ENCODE peak calls at places on chromosomes 16 and 17, in five cellular contexts. I, W, H, K and E are unnamed samples. For H3K36me3, the result is how much of the 10 kb centered on the place peaks cover.

GRCh38 chr17:39751016-39751543 is 13.3 kb downstream of the GRB7 start:
- DNase-seq in I (no peak), W (no peak), H (no peak), K (no peak), E (no peak)

GRCh38 chr17:83081561-83082201 is 2.3 kb downstream of the METRNL start:
- DNase-seq in I (no peak), W (peak), H (peak), K (peak), E (no peak)

GRCh38 chr16:84013787-84014569 is 28.6 kb downstream of the SLC38A8 start:
- DNase-seq in I (peak), W (no peak), H (no peak), K (peak), E (peak)

GRCh38 chr16:51592013-51592501 is 441.0 kb upstream of the SALL1 start:
- DNase-seq in I (no peak), W (no peak), H (no peak), K (no peak), E (no peak)

GRCh38 chr17:68101992-68102758 is 66.6 kb downstream of the KPNA2 start:
- DNase-seq in I (no peak), W (peak), H (no peak), K (peak), E (no peak)

GRCh38 chr17:9242983-9243382 is 221.7 kb downstream of the NTN1 start:
- DNase-seq in I (no peak), W (no peak), H (no peak), K (peak), E (no peak)

GRCh38 chr17:50058296-50058945 is 2.5 kb downstream of the ITGA3 start:
- DNase-seq in I (no peak), W (no peak), H (no peak), K (peak), E (no peak)

GRCh38 chr16:4327782-4328579 is 12.1 kb downstream of the GLIS2 start:
- DNase-seq in I (peak), W (peak), H (peak), K (no peak), E (no peak)

GRCh38 chr16:56916571-56917403 is 15.2 kb upstream of the HERPUD1 start:
- DNase-seq in I (no peak), W (no peak), H (no peak), K (no peak), E (peak)

GRCh38 chr17:40980594-40980993 is 3.5 kb downstream of the KRT40 start:
- DNase-seq in I (no peak), W (no peak), H (peak), K (no peak), E (no peak)

GRCh38 chr16:53065436-53066165 is 10.8 kb downstream of the CHD9 start:
- DNase-seq in I (no peak), W (no peak), H (no peak), K (no peak), E (no peak)

GRCh38 chr17:5588584-5588983 is 4.3 kb upstream of the NLRP1 start:
- DNase-seq in I (no peak), W (no peak), H (no peak), K (no peak), E (no peak)

GRCh38 chr17:4547118-4547906 is 7.9 kb downstream of the MYBBP1A start:
- DNase-seq in I (no peak), W (no peak), H (no peak), K (no peak), E (no peak)

GRCh38 chr16:19131809-19132777 is 18.3 kb downstream of the ITPRIPL2 start:
- DNase-seq in I (no peak), W (no peak), H (no peak), K (no peak), E (peak)

GRCh38 chr16:20111143-20111542 is 37.5 kb upstream of the GPR139 start:
- DNase-seq in I (no peak), W (no peak), H (no peak), K (no peak), E (no peak)

GRCh38 chr16:17921357-17921978 is 415.1 kb downstream of the NPIPA8 start:
- DNase-seq in I (peak), W (no peak), H (no peak), K (no peak), E (no peak)

GRCh38 chr17:68351395-68351794 is 60.1 kb downstream of the ARSG start:
- DNase-seq in I (peak), W (no peak), H (peak), K (no peak), E (no peak)

GRCh38 chr16:30119428-30119827 is 3.6 kb downstream of the MAPK3 start:
- DNase-seq in I (no peak), W (no peak), H (no peak), K (no peak), E (no peak)

GRCh38 chr17:59094921-59095530 is 11.7 kb downstream of the TRIM37 start:
- DNase-seq in I (no peak), W (no peak), H (no peak), K (no peak), E (no peak)

GRCh38 chr16:79286646-79287423 is 313.7 kb downstream of the MAF start:
- DNase-seq in I (no peak), W (peak), H (peak), K (peak), E (peak)

GRCh38 chr17:28072935-28073533 is 30.6 kb downstream of the NLK start:
- DNase-seq in I (no peak), W (no peak), H (no peak), K (no peak), E (no peak)

DNA sequence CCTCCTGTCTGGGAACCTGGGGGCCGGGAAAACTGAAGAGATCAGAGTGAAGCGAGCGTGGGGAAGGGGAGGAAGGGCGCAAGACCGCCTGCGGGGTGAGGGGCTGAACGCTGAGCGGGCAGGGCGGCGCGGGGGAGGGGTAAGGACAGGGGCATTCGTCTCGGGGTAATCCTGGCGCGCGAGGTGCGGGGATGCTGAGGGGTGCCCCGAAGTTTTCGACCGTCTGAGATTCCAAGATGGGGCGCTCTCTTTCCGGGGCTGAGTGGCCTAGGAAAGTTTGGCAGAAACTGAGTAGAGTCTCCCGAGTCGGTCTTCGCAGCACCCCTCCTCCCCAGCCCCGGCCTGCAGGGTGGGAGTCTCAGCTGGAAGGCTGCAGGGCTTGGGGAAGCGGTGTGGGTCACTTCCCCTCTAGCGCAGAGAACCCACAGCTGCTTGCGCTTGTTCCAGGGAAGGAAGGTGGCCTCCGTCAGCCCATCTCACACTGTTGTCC is 571 bp downstream of the TTYH2 start:
- DNase-seq in I (peak), W (peak), H (peak), K (no peak), E (peak)
- H3K4me3 ChIP-seq in I (peak), W (peak), H (peak), K (no peak), E (peak)

DNA sequence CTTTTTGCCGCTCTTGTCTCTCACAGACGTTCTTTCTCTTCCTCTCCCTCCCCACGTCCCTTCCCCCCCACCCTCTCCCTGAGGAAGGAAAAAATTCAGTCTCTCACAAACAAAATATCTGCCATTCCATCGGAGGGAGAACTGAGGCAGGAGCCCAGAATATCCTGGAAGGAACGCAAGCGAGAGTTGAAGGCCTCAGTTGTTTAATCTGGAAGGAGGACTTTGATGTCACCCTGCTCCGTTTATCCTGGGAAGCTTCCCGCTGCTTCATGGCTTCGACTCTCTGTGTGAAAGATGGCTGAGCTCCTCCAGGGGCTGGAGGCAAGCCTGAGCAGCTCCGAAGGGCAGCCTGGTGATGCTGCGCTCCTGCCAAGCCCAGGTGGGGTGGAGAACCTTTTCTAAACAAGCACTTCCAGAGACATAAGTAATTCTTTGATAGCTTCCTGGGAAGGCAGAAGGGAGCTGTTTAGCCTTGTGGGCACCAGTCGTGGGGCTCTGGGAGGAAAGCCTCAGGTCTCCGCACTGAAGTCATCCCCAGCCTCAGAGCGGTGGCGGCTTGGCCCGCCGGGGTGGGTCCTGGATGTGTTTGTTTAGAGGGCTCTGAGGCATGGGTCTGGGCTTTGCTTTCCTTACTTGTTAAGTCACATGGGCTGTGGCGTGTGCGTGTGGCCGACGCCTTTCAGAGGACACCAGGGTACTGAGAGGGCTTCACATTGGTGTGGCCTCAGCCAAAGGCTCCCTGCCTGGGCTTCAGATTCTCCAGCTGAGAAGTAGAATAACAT is 7.9 kb downstream of the NKD1 start:
- DNase-seq in I (no peak), W (peak), H (no peak), K (no peak), E (no peak)
- H3K36me3 ChIP-seq in I (under half), W (under half), H (under half), K (under half), E (under half)

GRCh38 chr16:62077998-62078397 is 41.8 kb upstream of the CDH8 start:
- DNase-seq in I (peak), W (no peak), H (no peak), K (no peak), E (no peak)
- TF ChIP-seq CTCF in I (no peak), W (no peak), H (no peak), K (no peak), E (peak)

GRCh38 chr17:55773671-55774070 is 22.8 kb downstream of the PCTP start:
- DNase-seq in I (no peak), W (no peak), H (no peak), K (no peak), E (no peak)

GRCh38 chr17:55778389-55779118 is 27.7 kb downstream of the PCTP start:
- DNase-seq in I (no peak), W (no peak), H (no peak), K (no peak), E (no peak)

GRCh38 chr17:55772086-55772485 is 21.2 kb downstream of the PCTP start:
- DNase-seq in I (no peak), W (no peak), H (no peak), K (no peak), E (no peak)

GRCh38 chr17:55774834-55775233 is 24.0 kb downstream of the PCTP start:
- DNase-seq in I (no peak), W (no peak), H (no peak), K (no peak), E (no peak)

DNA sequence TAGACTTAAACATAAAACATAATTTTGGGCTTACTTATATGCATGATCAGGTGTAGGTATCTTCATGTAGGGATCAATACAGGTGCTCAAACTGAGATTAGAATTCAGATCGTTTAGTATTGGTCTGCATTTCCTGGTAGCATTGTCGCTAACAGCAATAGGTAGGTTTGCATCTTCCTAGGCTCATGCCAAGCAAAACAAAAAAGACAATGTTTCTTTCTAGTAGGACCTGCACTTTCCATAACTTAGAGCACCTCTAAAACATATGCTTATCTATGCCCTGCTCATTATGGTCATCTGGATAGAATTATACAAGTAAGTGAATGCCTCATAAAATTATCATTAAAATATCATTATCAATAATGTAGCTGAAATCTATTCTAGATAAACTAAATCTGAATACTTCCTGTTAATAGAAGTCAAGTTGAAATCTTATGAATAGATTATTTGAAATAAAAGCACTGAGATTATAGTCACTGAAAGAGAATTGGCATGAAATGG is 26.7 kb downstream of the PCTP start:
- DNase-seq in I (no peak), W (no peak), H (no peak), K (no peak), E (no peak)
- H3K4me3 ChIP-seq in I (no peak), W (no peak), H (no peak), K (no peak), E (no peak)